ENCODE peak calls at places on chromosomes 4 and X, in six cellular contexts. E, F, Y, H, B and J are unnamed samples.

GRCh38 chr4:20591571-20592455 is 108.4 kb upstream of the PACRGL start:
- DNase-seq in E (no peak), F (no peak), Y (no peak), H (no peak), B (no peak), J (no peak)

GRCh38 chrX:54994099-54994498 is at the start of gene PFKFB1:
- DNase-seq in E (no peak), F (no peak), Y (no peak), H (no peak), B (no peak), J (no peak)

GRCh38 chr4:108144451-108144850 is 24.3 kb downstream of the LEF1 start:
- DNase-seq in E (no peak), F (no peak), Y (no peak), H (no peak), B (no peak), J (no peak)

GRCh38 chr4:1113311-1114009 is at the start of gene RNF212:
- DNase-seq in E (no peak), F (no peak), Y (peak), H (no peak), B (no peak), J (peak)

GRCh38 chrX:141278306-141278705 is 36.0 kb upstream of the SPANXC start:
- DNase-seq in E (peak), F (peak), Y (peak), H (no peak), B (no peak), J (no peak)

GRCh38 chr4:56861365-56861764 is 39.9 kb upstream of the SPINK2 start:
- DNase-seq in E (peak), F (peak), Y (no peak), H (no peak), B (no peak), J (no peak)

GRCh38 chr4:38800956-38801450 is 3.6 kb downstream of the TLR1 start:
- DNase-seq in E (no peak), F (no peak), Y (no peak), H (no peak), B (no peak), J (no peak)

GRCh38 chr4:134328741-134329140 is 127.2 kb upstream of the PABPC4L start:
- DNase-seq in E (no peak), F (no peak), Y (no peak), H (no peak), B (no peak), J (no peak)

GRCh38 chrX:20383487-20383886 is 116.8 kb upstream of the RPS6KA3 start:
- DNase-seq in E (no peak), F (no peak), Y (no peak), H (no peak), B (no peak), J (no peak)

GRCh38 chr4:12084690-12085089 is 656.0 kb upstream of the HS3ST1 start:
- DNase-seq in E (peak), F (no peak), Y (no peak), H (no peak), B (no peak), J (no peak)

GRCh38 chr4:73068496-73069337 is 799 bp downstream of the COX18 start:
- DNase-seq in E (peak), F (peak), Y (no peak), H (no peak), B (peak), J (no peak)

GRCh38 chr4:164931551-164932324 is 45.7 kb downstream of the TRIM61 start:
- DNase-seq in E (peak), F (no peak), Y (no peak), H (no peak), B (no peak), J (no peak)

GRCh38 chr4:71261001-71261400 is 77.8 kb upstream of the SLC4A4 start:
- DNase-seq in E (no peak), F (no peak), Y (no peak), H (no peak), B (no peak), J (no peak)

GRCh38 chr4:51907001-51907669 is 64.2 kb downstream of the DCUN1D4 start:
- DNase-seq in E (no peak), F (no peak), Y (no peak), H (no peak), B (no peak), J (no peak)

GRCh38 chr4:19987746-19988145 is 264.0 kb upstream of the SLIT2 start:
- DNase-seq in E (peak), F (no peak), Y (no peak), H (no peak), B (peak), J (no peak)

GRCh38 chrX:73930300-73930699 is 367.3 kb downstream of the CHIC1 start:
- DNase-seq in E (no peak), F (no peak), Y (no peak), H (no peak), B (no peak), J (no peak)

GRCh38 chr4:1813915-1814314 is 20.8 kb downstream of the FGFR3 start:
- DNase-seq in E (no peak), F (no peak), Y (no peak), H (no peak), B (no peak), J (peak)

GRCh38 chrX:19875051-19875432 is 12.4 kb downstream of the SH3KBP1 start:
- DNase-seq in E (peak), F (no peak), Y (no peak), H (no peak), B (no peak), J (no peak)

GRCh38 chr4:140049924-140050681 is 103.9 kb downstream of the MAML3 start:
- DNase-seq in E (peak), F (peak), Y (no peak), H (no peak), B (no peak), J (peak)

GRCh38 chr4:32560306-32560705 is 1840.1 kb downstream of the PCDH7 start:
- DNase-seq in E (peak), F (peak), Y (no peak), H (no peak), B (no peak), J (no peak)

GRCh38 chrX:9182041-9182440 is 148.1 kb upstream of the FAM9B start:
- DNase-seq in E (no peak), F (no peak), Y (no peak), H (no peak), B (no peak), J (no peak)

GRCh38 chr4:68599150-68599549 is 23.0 kb upstream of the UGT2B17 start:
- DNase-seq in E (peak), F (no peak), Y (no peak), H (no peak), B (no peak), J (no peak)

GRCh38 chr4:89110541-89110985 is 770 bp upstream of the TIGD2 start:
- DNase-seq in E (no peak), F (peak), Y (no peak), H (no peak), B (no peak), J (peak)

GRCh38 chr4:80184053-80184790 is 13.1 kb upstream of the PRDM8 start:
- DNase-seq in E (peak), F (peak), Y (no peak), H (no peak), B (no peak), J (peak)

GRCh38 chrX:42519666-42520231 is 258.2 kb downstream of the PPP1R2C start:
- DNase-seq in E (peak), F (no peak), Y (no peak), H (no peak), B (peak), J (no peak)

GRCh38 chr4:24584175-24584850 is at the start of gene DHX15:
- DNase-seq in E (peak), F (peak), Y (peak), H (peak), B (peak), J (peak)

GRCh38 chr4:168887809-168888208 is 122.2 kb downstream of the CBR4 start:
- DNase-seq in E (no peak), F (no peak), Y (no peak), H (no peak), B (no peak), J (no peak)

GRCh38 chrX:3026074-3026588 is 15.1 kb upstream of the ARSF start:
- DNase-seq in E (no peak), F (peak), Y (no peak), H (no peak), B (no peak), J (no peak)

GRCh38 chr4:38675167-38676121 is 11.4 kb downstream of the KLF3 start:
- DNase-seq in E (peak), F (peak), Y (peak), H (peak), B (peak), J (peak)

GRCh38 chrX:17375631-17376380 is 806 bp downstream of the NHS start:
- DNase-seq in E (peak), F (peak), Y (no peak), H (no peak), B (no peak), J (peak)

GRCh38 chr4:3082915-3083515 is 8.5 kb downstream of the HTT start:
- DNase-seq in E (no peak), F (no peak), Y (no peak), H (no peak), B (no peak), J (no peak)

GRCh38 chrX:109632906-109633504 is 8.0 kb upstream of the KCNE5 start:
- DNase-seq in E (peak), F (peak), Y (no peak), H (no peak), B (no peak), J (no peak)

GRCh38 chr4:137454767-137455166 is 77.5 kb downstream of the PCDH18 start:
- DNase-seq in E (no peak), F (no peak), Y (no peak), H (no peak), B (no peak), J (no peak)

GRCh38 chr4:5970381-5971076 is 47.7 kb downstream of the C4orf50 start:
- DNase-seq in E (no peak), F (no peak), Y (no peak), H (no peak), B (no peak), J (no peak)

GRCh38 chrX:109600114-109600710 is 24.8 kb downstream of the KCNE5 start:
- DNase-seq in E (no peak), F (peak), Y (no peak), H (no peak), B (no peak), J (no peak)

GRCh38 chr4:79927931-79928330 is 145.1 kb downstream of the ANTXR2 start:
- DNase-seq in E (no peak), F (no peak), Y (no peak), H (no peak), B (no peak), J (no peak)

GRCh38 chr4:25861422-25861926 is 1.3 kb downstream of the SEL1L3 start:
- DNase-seq in E (no peak), F (no peak), Y (no peak), H (no peak), B (no peak), J (no peak)

GRCh38 chr4:25441519-25442117 is 64.6 kb downstream of the ANAPC4 start:
- DNase-seq in E (peak), F (peak), Y (peak), H (peak), B (no peak), J (peak)

GRCh38 chrX:136437774-136438173 is 50.0 kb upstream of the BRS3 start:
- DNase-seq in E (no peak), F (no peak), Y (no peak), H (no peak), B (no peak), J (no peak)